ENCODE peak calls at places on chromosomes 3 and 15, in ten cellular contexts. K is naive thymus-derived CD8-positive, alpha-beta T cell; M is HS-5; I is stimulated activated CD8-positive, alpha-beta memory T cell treated with anti-CD3 and anti-CD28 coated beads, Interleukin-4, amount 100 ng/mL, for 24 hours; Q is thyroid gland; T is tibial nerve; D is left cardiac atrium; U is fibroblast of gingiva; L is Right ventricle myocardium superior; X is GM04503. A is an unnamed sample.

GRCh38 chr15:23035964-23036566 is 3.3 kb downstream of the TUBGCP5 start:
- DNase-seq in L (no peak), M (peak), K (no peak), T (no peak), U (peak), D (no peak), Q (peak), X (no peak), I (peak), A (peak)

GRCh38 chr3:178084938-178085816 is 451.1 kb upstream of the KCNMB2 start:
- DNase-seq in X (no peak), M (no peak), I (peak), L (peak), T (peak), D (peak), Q (peak), K (peak), U (peak), A (peak)

GRCh38 chr3:64936570-64936969 is 248.8 kb upstream of the ADAMTS9 start:
- DNase-seq in D (no peak), Q (no peak), L (no peak), M (no peak), X (no peak), I (no peak), U (no peak), K (no peak), T (no peak), A (no peak)

GRCh38 chr3:127628788-127629456 is at the start of gene PODXL2:
- DNase-seq in D (peak), U (peak), I (peak), T (no peak), L (peak), K (no peak), M (no peak), Q (peak), X (no peak), A (peak)

GRCh38 chr3:57226156-57226555 is 1.4 kb upstream of the APPL1 start:
- DNase-seq in Q (no peak), M (no peak), X (no peak), U (no peak), D (no peak), K (no peak), T (no peak), L (no peak), I (no peak), A (no peak)

GRCh38 chr3:100928638-100929428 is 64.4 kb downstream of the ABI3BP start:
- DNase-seq in X (peak), Q (no peak), K (no peak), U (peak), D (no peak), L (no peak), M (peak), T (no peak), I (no peak), A (no peak)

GRCh38 chr3:35187908-35188307 is 451.4 kb upstream of the ARPP21 start:
- DNase-seq in U (no peak), Q (no peak), D (no peak), X (no peak), T (no peak), I (no peak), K (no peak), M (no peak), L (no peak), A (no peak)

GRCh38 chr3:60742606-60743145 is 508.6 kb downstream of the FHIT start:
- DNase-seq in X (no peak), I (no peak), T (no peak), D (peak), K (no peak), Q (no peak), U (peak), M (peak), L (peak), A (no peak)

GRCh38 chr15:64961013-64961412 is 28.7 kb downstream of the SPG21 start:
- DNase-seq in U (no peak), I (no peak), Q (no peak), K (no peak), T (no peak), L (no peak), X (no peak), D (no peak), M (no peak), A (no peak)

GRCh38 chr3:114902691-114903101 is 244.4 kb downstream of the ZBTB20 start:
- DNase-seq in I (no peak), D (no peak), M (no peak), X (no peak), K (no peak), L (no peak), U (no peak), Q (peak), T (no peak), A (no peak)

A was measured in G401.